ENCODE peak calls at places on chromosomes 13 and 19, in six cellular contexts. P is AG09319, W is ascending aorta, Q is astrocyte of the spinal cord, R is fibroblast of villous mesenchyme, H is psoas muscle. Y is an unnamed sample.

GRCh38 chr13:50645092-50645491 is 198.4 kb downstream of the DLEU7 start:
- DNase-seq in P (no peak), W (no peak), Q (peak), R (peak), H (no peak), Y (no peak)

GRCh38 chr13:48505597-48506091 is 27.2 kb downstream of the RCBTB2 start:
- DNase-seq in P (peak), W (peak), Q (no peak), R (no peak), H (no peak), Y (no peak)

GRCh38 chr19:31670931-31671330 is 321.7 kb upstream of the TSHZ3 start:
- DNase-seq in P (no peak), W (no peak), Q (no peak), R (no peak), H (no peak), Y (no peak)

GRCh38 chr13:98489446-98490194 is 87.3 kb downstream of the STK24 start:
- DNase-seq in P (no peak), W (peak), Q (no peak), R (no peak), H (no peak), Y (no peak)

GRCh38 chr19:5585461-5586299 is 17.9 kb upstream of the TINCR start:
- DNase-seq in P (no peak), W (no peak), Q (peak), R (no peak), H (no peak), Y (peak)

GRCh38 chr13:110643768-110644421 is 28.6 kb downstream of the NAXD start:
- DNase-seq in P (no peak), W (peak), Q (no peak), R (no peak), H (no peak), Y (no peak)

GRCh38 chr19:11530432-11530831 is 1.5 kb upstream of the ECSIT start:
- DNase-seq in P (no peak), W (peak), Q (peak), R (peak), H (peak), Y (no peak)

GRCh38 chr19:38488096-38488495 is 54.6 kb downstream of the RYR1 start:
- DNase-seq in P (no peak), W (no peak), Q (no peak), R (no peak), H (no peak), Y (no peak)

GRCh38 chr13:28620011-28620830 is 38.7 kb upstream of the POMP start:
- DNase-seq in P (no peak), W (no peak), Q (no peak), R (no peak), H (no peak), Y (no peak)

GRCh38 chr13:109481046-109481445 is 305.3 kb downstream of the IRS2 start:
- DNase-seq in P (no peak), W (no peak), Q (peak), R (peak), H (no peak), Y (no peak)

GRCh38 chr13:20666948-20667347 is 36.6 kb upstream of the IL17D start:
- DNase-seq in P (no peak), W (no peak), Q (no peak), R (no peak), H (no peak), Y (no peak)

GRCh38 chr19:1618157-1619093 is 13.2 kb upstream of the UQCR11 start:
- DNase-seq in P (no peak), W (no peak), Q (peak), R (peak), H (no peak), Y (no peak)

GRCh38 chr19:33553530-33554310 is 32.1 kb upstream of the PEPD start:
- DNase-seq in P (no peak), W (no peak), Q (no peak), R (no peak), H (no peak), Y (no peak)

GRCh38 chr13:107586216-107586615 is 629.1 kb downstream of the LIG4 start:
- DNase-seq in P (no peak), W (no peak), Q (no peak), R (peak), H (no peak), Y (no peak)

GRCh38 chr19:5130371-5131030 is 161.6 kb downstream of the KDM4B start:
- DNase-seq in P (no peak), W (no peak), Q (no peak), R (no peak), H (no peak), Y (no peak)

GRCh38 chr19:51018745-51019543 is 565 bp downstream of the KLK10 start:
- DNase-seq in P (no peak), W (no peak), Q (no peak), R (no peak), H (no peak), Y (no peak)

GRCh38 chr19:34096020-34096915 is 76.0 kb upstream of the LSM14A start:
- DNase-seq in P (no peak), W (no peak), Q (peak), R (peak), H (no peak), Y (no peak)

GRCh38 chr13:28983661-28984060 is 163.5 kb downstream of the MTUS2 start:
- DNase-seq in P (no peak), W (no peak), Q (no peak), R (no peak), H (no peak), Y (no peak)

GRCh38 chr19:32309711-32310390 is 35.6 kb upstream of the ZNF507 start:
- DNase-seq in P (no peak), W (no peak), Q (no peak), R (no peak), H (no peak), Y (no peak)

GRCh38 chr13:19178901-19179593 is 2.6 kb downstream of the TUBA3C start:
- DNase-seq in P (no peak), W (no peak), Q (no peak), R (no peak), H (no peak), Y (no peak)

GRCh38 chr13:80824231-80824630 is 483.3 kb upstream of the SPRY2 start:
- DNase-seq in P (no peak), W (no peak), Q (peak), R (peak), H (no peak), Y (no peak)

GRCh38 chr13:95793018-95793555 is 116.1 kb downstream of the DNAJC3 start:
- DNase-seq in P (no peak), W (no peak), Q (no peak), R (no peak), H (no peak), Y (no peak)

GRCh38 chr19:49441210-49441959 is at the start of gene SLC17A7:
- DNase-seq in P (no peak), W (peak), Q (no peak), R (no peak), H (peak), Y (no peak)

GRCh38 chr13:101291647-101292515 is 124.4 kb downstream of the NALCN start:
- DNase-seq in P (no peak), W (no peak), Q (no peak), R (no peak), H (no peak), Y (no peak)

GRCh38 chr19:58548859-58549663 is 5.2 kb downstream of the TRIM28 start:
- DNase-seq in P (no peak), W (peak), Q (no peak), R (no peak), H (no peak), Y (no peak)

GRCh38 chr13:32791545-32792172 is 205.4 kb downstream of the PDS5B start:
- DNase-seq in P (no peak), W (no peak), Q (peak), R (peak), H (no peak), Y (no peak)

DNA sequence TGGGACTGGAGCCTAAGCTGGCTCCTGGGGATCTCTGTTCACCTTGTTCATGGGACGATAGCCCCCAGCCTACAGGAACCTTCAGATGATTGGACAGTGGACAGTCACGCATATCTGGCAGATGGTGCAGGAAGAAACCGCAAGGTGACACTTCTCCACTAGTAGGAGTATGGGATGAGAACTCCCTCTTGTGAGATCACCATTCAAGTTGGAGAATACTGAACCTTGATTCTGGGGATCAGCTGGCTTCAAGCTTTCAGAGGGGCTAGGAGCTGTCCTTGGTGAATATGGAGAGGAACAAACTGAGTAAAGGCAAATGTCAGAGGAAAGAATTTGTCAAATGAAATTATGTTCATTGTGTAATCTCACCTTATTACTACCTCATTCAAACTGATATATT is 204.5 kb downstream of the PDS5B start:
- DNase-seq in P (no peak), W (no peak), Q (no peak), R (no peak), H (no peak), Y (no peak)
- TF ChIP-seq CTCF in P (no peak), W (no peak), Q (no peak), R (no peak), H (no peak), Y (no peak)

DNA sequence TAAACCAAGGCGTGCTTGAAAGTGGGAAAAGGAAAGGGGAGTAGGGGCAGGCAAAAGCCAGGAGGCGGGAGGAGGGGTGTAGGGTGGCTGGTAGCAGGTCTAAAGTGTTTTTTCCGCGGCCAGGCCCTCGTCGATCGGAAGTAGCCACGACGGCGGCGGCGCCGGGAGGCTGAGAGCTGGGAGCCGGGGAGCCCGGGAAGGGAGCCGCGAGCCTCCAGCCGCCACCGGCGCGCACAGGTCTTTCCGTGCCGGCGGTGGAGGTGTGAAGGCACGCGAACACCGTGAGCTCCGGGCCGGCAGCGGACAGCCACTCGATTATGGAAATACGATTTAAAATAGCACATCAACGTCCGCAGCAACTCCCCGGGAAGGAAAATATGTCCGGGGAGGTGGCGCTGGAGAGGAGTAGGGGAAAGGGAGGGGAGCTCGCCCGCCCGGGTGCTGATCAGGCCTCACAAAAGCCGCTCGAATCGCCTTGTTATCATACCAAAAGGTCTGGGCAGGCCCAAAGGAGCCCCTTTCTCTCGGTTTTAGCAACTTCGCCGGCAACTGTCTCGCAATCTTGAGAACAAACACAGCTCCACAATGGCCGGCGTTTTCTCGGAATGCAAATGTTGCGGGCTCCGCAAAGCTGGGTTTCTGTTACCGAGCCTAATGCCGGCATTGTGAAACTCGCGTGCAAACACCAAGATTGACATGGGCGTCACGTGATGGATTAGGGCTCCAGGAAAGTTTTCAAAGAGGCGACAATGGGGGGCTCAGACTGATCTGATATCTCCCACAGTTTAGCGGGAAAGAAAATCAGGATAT is 2.9 kb upstream of the PCDH8 start:
- DNase-seq in P (no peak), W (no peak), Q (peak), R (peak), H (peak), Y (no peak)
- TF ChIP-seq CTCF in P (no peak), W (no peak), Q (no peak), R (no peak), H (no peak), Y (no peak)

GRCh38 chr19:17862711-17863519 is 3.2 kb downstream of the RPL18A start:
- DNase-seq in P (no peak), W (no peak), Q (no peak), R (no peak), H (no peak), Y (no peak)
- TF ChIP-seq CTCF in P (no peak), W (no peak), Q (no peak), R (no peak), H (no peak), Y (no peak)

GRCh38 chr19:3966051-3967017 is 4.6 kb downstream of the DAPK3 start:
- DNase-seq in P (no peak), W (no peak), Q (no peak), R (no peak), H (peak), Y (no peak)
- TF ChIP-seq CTCF in P (no peak), W (no peak), Q (no peak), R (no peak), H (no peak), Y (no peak)

DNA sequence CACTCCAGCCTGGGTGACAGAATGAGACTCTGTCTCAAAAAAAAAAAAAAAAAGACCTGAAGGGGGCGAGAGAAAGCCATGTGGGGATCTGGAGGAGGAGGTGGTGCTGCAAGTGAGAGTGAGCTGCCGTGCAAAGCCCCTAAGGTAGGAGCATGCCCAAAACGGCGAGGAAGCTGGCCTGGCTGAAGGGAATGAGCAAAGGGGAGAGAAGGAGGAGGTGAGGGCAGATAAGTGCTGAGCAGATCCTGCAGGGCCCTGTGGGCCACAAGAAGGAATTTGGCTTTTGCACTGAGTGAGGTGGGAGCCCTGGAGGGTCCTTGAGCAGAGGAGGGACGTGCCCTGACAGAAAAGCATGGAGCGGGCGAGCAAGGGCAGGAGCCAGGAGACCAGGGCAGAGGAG is 19.4 kb upstream of the ADGRE5 start:
- DNase-seq in P (no peak), W (no peak), Q (no peak), R (peak), H (no peak), Y (no peak)
- TF ChIP-seq CTCF in P (no peak), W (peak), Q (peak), R (peak), H (peak), Y (no peak)

GRCh38 chr13:54536112-54536511 is 1507.5 kb downstream of the OLFM4 start:
- DNase-seq in P (no peak), W (no peak), Q (no peak), R (no peak), H (no peak), Y (no peak)
- TF ChIP-seq CTCF in P (no peak), W (no peak), Q (no peak), R (no peak), H (no peak), Y (no peak)

GRCh38 chr19:36488816-36489138 is 584 bp downstream of the ZNF566 start:
- DNase-seq in P (no peak), W (no peak), Q (peak), R (peak), H (peak), Y (no peak)
- TF ChIP-seq CTCF in P (no peak), W (no peak), Q (no peak), R (no peak), H (no peak), Y (no peak)

Y was measured in mesothelial cell of epicardium.